ENCODE peak calls at places on chromosome 21, in seven cellular contexts. K is uterus, W is IMR-90, T is cardiac muscle cell, V is fibroblast of lung, C is OCI-LY7, X is lung. Y is an unnamed sample. For H3K9me3 and H3K4me1, the result is how much of the 10 kb centered on the place peaks cover.

GRCh38 chr21:43913928-43914327 is 48.9 kb downstream of the AGPAT3 start:
- DNase-seq in K (no peak), W (peak), T (peak), V (peak), C (no peak), X (no peak), Y (no peak)

GRCh38 chr21:17611414-17612022 is 1.2 kb downstream of the BTG3 start:
- DNase-seq in K (peak), W (peak), T (peak), V (peak), C (peak), X (peak), Y (peak)

GRCh38 chr21:46079357-46080170 is 18.3 kb upstream of the COL6A2 start:
- DNase-seq in K (peak), W (peak), T (no peak), V (peak), C (no peak), X (peak), Y (peak)

GRCh38 chr21:21163904-21164303 is 165.7 kb downstream of the NCAM2 start:
- DNase-seq in K (no peak), W (peak), T (peak), V (peak), C (peak), X (no peak), Y (peak)

GRCh38 chr21:36255650-36256047 is 64.3 kb upstream of the MORC3 start:
- DNase-seq in K (no peak), W (no peak), T (no peak), V (no peak), C (peak), X (no peak), Y (no peak)

GRCh38 chr21:35256468-35256988 is 207.4 kb upstream of the RUNX1 start:
- DNase-seq in K (peak), W (peak), T (peak), V (peak), C (no peak), X (peak), Y (peak)

GRCh38 chr21:46600305-46600704 is 4.6 kb downstream of the S100B start:
- DNase-seq in K (no peak), W (no peak), T (no peak), V (no peak), C (no peak), X (no peak), Y (no peak)

GRCh38 chr21:15064576-15065380 is at the start of gene NRIP1:
- DNase-seq in K (peak), W (peak), T (peak), V (peak), C (no peak), X (peak), Y (peak)

GRCh38 chr21:18493420-18493819 is 89.8 kb upstream of the TMPRSS15 start:
- DNase-seq in K (no peak), W (no peak), T (no peak), V (peak), C (no peak), X (no peak), Y (no peak)

GRCh38 chr21:15063081-15063820 is 1.5 kb downstream of the NRIP1 start:
- DNase-seq in K (no peak), W (peak), T (peak), V (peak), C (no peak), X (no peak), Y (peak)

GRCh38 chr21:15022608-15023261 is 42.1 kb downstream of the NRIP1 start:
- DNase-seq in K (no peak), W (peak), T (no peak), V (peak), C (no peak), X (no peak), Y (no peak)

GRCh38 chr21:15669247-15669646 is 60.5 kb upstream of the USP25 start:
- DNase-seq in K (no peak), W (peak), T (no peak), V (peak), C (no peak), X (no peak), Y (no peak)

GRCh38 chr21:46517361-46517760 is 58.7 kb downstream of the DIP2A start:
- DNase-seq in K (no peak), W (no peak), T (no peak), V (peak), C (no peak), X (no peak), Y (no peak)

GRCh38 chr21:17463441-17463840 is 49.4 kb upstream of the CXADR start:
- DNase-seq in K (peak), W (peak), T (no peak), V (peak), C (no peak), X (no peak), Y (no peak)

GRCh38 chr21:15874610-15875009 is 144.8 kb downstream of the USP25 start:
- DNase-seq in K (no peak), W (peak), T (no peak), V (peak), C (no peak), X (no peak), Y (no peak)

GRCh38 chr21:34965200-34966174 is 83.6 kb downstream of the RUNX1 start:
- DNase-seq in K (no peak), W (peak), T (no peak), V (peak), C (no peak), X (no peak), Y (no peak)

GRCh38 chr21:36626791-36627190 is 72.1 kb upstream of the SIM2 start:
- DNase-seq in K (no peak), W (no peak), T (no peak), V (no peak), C (no peak), X (no peak), Y (no peak)

GRCh38 chr21:24023936-24024335 is 1583.3 kb downstream of the MRPL39 start:
- DNase-seq in K (no peak), W (no peak), T (no peak), V (peak), C (no peak), X (no peak), Y (no peak)

GRCh38 chr21:36859744-36860501 is 106.5 kb downstream of the HLCS start:
- DNase-seq in K (peak), W (peak), T (peak), V (peak), C (peak), X (peak), Y (peak)

GRCh38 chr21:36847189-36847588 is 119.3 kb downstream of the HLCS start:
- DNase-seq in K (no peak), W (peak), T (no peak), V (peak), C (no peak), X (no peak), Y (no peak)

GRCh38 chr21:35811115-35811806 is 249.1 kb downstream of the SETD4 start:
- DNase-seq in K (no peak), W (no peak), T (no peak), V (no peak), C (no peak), X (no peak), Y (no peak)

GRCh38 chr21:10521091-10521598 is at the start of gene TPTE:
- DNase-seq in K (no peak), W (no peak), T (no peak), V (no peak), C (no peak), X (no peak), Y (no peak)

GRCh38 chr21:31593161-31593560 is 66.3 kb upstream of the SOD1 start:
- DNase-seq in K (no peak), W (no peak), T (peak), V (no peak), C (no peak), X (no peak), Y (no peak)

GRCh38 chr21:40886931-40887330 is 40.0 kb upstream of the DSCAM start:
- DNase-seq in K (no peak), W (no peak), T (no peak), V (no peak), C (no peak), X (peak), Y (no peak)

GRCh38 chr21:46064870-46065214 is 33.1 kb upstream of the COL6A2 start:
- DNase-seq in K (no peak), W (no peak), T (no peak), V (no peak), C (no peak), X (peak), Y (no peak)

GRCh38 chr21:36450511-36450910 is 29.4 kb downstream of the CLDN14 start:
- DNase-seq in K (no peak), W (peak), T (no peak), V (peak), C (no peak), X (no peak), Y (no peak)

GRCh38 chr21:35153671-35154070 is 104.6 kb upstream of the RUNX1 start:
- DNase-seq in K (no peak), W (no peak), T (no peak), V (peak), C (no peak), X (no peak), Y (no peak)

GRCh38 chr21:14531927-14532326 is 14.2 kb downstream of the SAMSN1 start:
- DNase-seq in K (no peak), W (no peak), T (no peak), V (no peak), C (no peak), X (no peak), Y (no peak)

GRCh38 chr21:41973861-41974751 is 20.3 kb upstream of the C2CD2 start:
- DNase-seq in K (no peak), W (peak), T (no peak), V (no peak), C (peak), X (peak), Y (no peak)
- TF ChIP-seq CTCF in K (no peak), W (peak), T (peak), V (no peak), C (peak), X (no peak), Y (peak)

DNA sequence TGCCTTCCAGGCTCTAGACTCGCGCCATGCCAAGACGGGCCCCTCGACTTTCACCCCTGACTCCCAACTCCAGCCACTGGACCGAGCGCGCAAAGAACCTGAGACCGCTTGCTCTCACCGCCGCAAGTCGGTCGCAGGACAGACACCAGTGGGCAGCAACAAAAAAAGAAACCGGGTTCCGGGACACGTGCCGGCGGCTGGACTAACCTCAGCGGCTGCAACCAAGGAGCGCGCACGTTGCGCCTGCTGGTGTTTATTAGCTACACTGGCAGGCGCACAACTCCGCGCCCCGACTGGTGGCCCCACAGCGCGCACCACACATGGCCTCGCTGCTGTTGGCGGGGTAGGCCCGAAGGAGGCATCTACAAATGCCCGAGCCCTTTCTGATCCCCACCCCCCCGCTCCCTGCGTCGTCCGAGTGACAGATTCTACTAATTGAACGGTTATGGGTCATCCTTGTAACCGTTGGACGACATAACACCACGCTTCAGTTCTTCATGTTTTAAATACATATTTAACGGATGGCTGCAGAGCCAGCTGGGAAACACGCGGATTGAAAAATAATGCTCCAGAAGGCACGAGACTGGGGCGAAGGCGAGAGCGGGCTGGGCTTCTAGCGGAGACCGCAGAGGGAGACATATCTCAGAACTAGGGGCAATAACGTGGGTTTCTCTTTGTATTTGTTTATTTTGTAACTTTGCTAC is 2.0 kb upstream of the OLIG2 start:
- DNase-seq in K (no peak), W (no peak), T (no peak), V (no peak), C (no peak), X (no peak), Y (no peak)
- H3K9me3 ChIP-seq in K (under half), W (under half), T (under half), V (under half), C (under half), X (under half), Y (under half)

DNA sequence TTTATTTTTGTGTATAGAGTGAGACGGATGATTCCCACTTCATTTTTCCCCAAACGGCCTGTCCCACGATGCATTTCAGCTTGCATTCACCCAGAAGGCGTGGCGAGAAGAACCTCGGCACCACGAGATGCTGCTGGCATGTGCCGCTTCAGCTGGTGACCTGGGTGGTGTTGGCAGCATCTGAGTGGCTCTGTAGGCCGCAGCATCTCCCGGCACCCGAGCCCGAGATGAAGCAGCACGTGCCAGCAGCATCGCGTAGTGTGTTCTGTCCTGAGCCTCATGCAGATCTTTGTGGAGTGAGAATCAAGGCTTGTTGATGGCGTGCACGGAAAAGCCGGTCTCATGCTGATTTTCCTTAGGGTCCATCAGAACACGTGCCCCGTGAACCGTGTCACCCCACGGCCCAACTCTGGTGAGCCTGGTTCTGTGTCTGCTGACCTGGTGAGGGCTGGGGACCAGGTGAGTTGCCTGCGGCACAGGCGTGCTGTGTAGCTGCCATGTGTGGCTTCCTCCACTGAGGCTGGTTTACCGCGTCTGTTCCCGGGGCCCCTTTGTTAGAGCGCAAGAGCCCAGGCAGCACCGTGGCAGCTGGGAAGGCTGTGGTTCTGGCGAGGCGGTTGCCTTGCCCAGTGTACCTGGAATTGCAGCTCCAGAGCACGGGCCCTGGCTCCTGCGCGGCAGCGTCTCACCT is 16.7 kb downstream of the SLX9 start:
- DNase-seq in K (no peak), W (no peak), T (no peak), V (no peak), C (no peak), X (no peak), Y (no peak)
- H3K4me1 ChIP-seq in K (under half), W (under half), T (under half), V (under half), C (under half), X (under half), Y (under half)

DNA sequence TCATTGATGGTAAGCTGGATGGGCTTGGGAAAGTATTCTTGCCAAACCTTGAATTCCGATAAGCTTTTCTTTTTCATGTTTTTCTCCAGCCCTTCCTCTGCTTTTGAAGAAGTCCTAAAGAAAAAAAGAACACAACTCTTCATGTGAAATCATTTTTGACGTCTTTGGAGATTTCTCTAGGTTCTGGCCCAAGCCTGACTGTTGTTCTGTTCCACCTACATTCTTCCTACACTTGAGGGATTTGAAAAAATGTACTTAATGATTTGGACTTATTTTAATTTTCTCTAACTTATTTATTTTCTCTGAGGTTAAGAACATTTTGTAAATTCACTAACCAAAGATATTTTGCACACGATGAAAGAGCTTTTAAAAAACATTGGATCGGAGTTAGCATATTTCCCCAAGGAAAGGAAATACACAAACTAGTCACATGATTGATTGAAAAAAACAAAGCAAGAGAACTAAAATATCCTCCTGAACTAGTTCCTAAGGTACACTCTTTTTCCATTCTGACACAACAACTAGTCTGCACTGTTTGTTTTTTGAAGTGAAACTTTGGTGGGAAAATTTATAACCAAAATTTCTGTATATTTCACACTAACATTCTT is 82.3 kb downstream of the LTN1 start:
- DNase-seq in K (no peak), W (no peak), T (no peak), V (no peak), C (no peak), X (no peak), Y (no peak)
- TF ChIP-seq CTCF in K (no peak), W (no peak), T (no peak), V (no peak), C (no peak), X (no peak), Y (no peak)

GRCh38 chr21:26068776-26069175 is 101.8 kb downstream of the APP start:
- DNase-seq in K (no peak), W (no peak), T (no peak), V (no peak), C (no peak), X (no peak), Y (no peak)
- H3K9me3 ChIP-seq in K (under half), W (under half), T (under half), V (under half), C (under half), X (under half), Y (under half)

DNA sequence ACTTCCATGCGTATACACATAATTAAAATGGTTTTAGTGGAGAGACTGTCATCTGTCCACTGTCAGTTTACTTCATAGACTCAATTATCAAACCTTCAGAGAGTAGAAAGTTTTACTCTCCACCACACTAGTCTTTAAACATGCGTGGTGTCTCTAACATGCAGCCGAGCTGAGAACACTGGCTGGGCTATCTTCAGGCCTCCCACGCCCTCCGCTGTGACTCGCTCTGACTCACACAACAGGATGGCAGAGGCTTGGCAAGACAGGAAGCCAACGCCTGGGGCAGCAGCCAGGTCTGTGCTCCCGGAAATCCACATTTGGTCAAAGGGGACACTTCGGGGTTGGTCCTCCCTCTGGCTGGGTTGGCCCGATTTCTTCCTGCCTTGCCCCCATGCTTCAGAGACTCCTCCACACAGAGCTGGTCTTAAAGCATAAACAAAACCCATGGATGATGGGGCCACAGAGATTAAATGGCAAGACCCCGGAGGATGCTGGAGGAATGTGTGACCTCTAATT is 22.7 kb upstream of the IFNGR2 start:
- DNase-seq in K (peak), W (peak), T (no peak), V (peak), C (peak), X (peak), Y (peak)
- H3K4me1 ChIP-seq in K (under half), W (under half), T (under half), V (under half), C (half or more), X (under half), Y (under half)

GRCh38 chr21:39388811-39389155 is 39.9 kb upstream of the HMGN1 start:
- DNase-seq in K (no peak), W (no peak), T (no peak), V (no peak), C (no peak), X (no peak), Y (no peak)
- TF ChIP-seq CTCF in K (no peak), W (no peak), T (no peak), V (no peak), C (peak), X (no peak), Y (no peak)

GRCh38 chr21:33238146-33238545 is 8.4 kb downstream of the IFNAR2 start:
- DNase-seq in K (no peak), W (no peak), T (no peak), V (peak), C (no peak), X (no peak), Y (no peak)
- H3K9me3 ChIP-seq in K (under half), W (under half), T (under half), V (under half), C (under half), X (under half), Y (under half)

GRCh38 chr21:32732544-32732943 is 4.7 kb upstream of the SYNJ1 start:
- DNase-seq in K (no peak), W (no peak), T (no peak), V (no peak), C (no peak), X (no peak), Y (no peak)
- H3K4me1 ChIP-seq in K (under half), W (under half), T (under half), V (under half), C (under half), X (under half), Y (under half)

GRCh38 chr21:26845750-26846035 is 484 bp upstream of the ADAMTS1 start:
- DNase-seq in K (no peak), W (no peak), T (no peak), V (no peak), C (no peak), X (no peak), Y (no peak)

GRCh38 chr21:26844258-26845065 is 747 bp downstream of the ADAMTS1 start:
- DNase-seq in K (peak), W (peak), T (peak), V (peak), C (no peak), X (no peak), Y (no peak)

GRCh38 chr21:26846036-26846931 is 1.1 kb upstream of the ADAMTS1 start:
- DNase-seq in K (peak), W (peak), T (peak), V (peak), C (no peak), X (peak), Y (peak)

GRCh38 chr21:26843912-26844257 is 1.3 kb downstream of the ADAMTS1 start:
- DNase-seq in K (peak), W (peak), T (no peak), V (peak), C (no peak), X (no peak), Y (no peak)

GRCh38 chr21:26845066-26845749 is at the start of gene ADAMTS1:
- DNase-seq in K (peak), W (peak), T (peak), V (peak), C (no peak), X (peak), Y (peak)
- TF ChIP-seq CTCF in K (peak), W (peak), T (peak), V (no peak), C (no peak), X (no peak), Y (no peak)

Y was measured in Peyer's patch.